ENCODE peak calls at places on chromosome 11, in four cellular contexts. P is colonic mucosa, L is PC-3, T is cardiac muscle cell. M is an unnamed sample.

GRCh38 chr11:133951484-133952198 is 5.1 kb downstream of the IGSF9B start:
- DNase-seq in L (peak; percentile 25), T (no peak), P (no peak), M (no peak)

GRCh38 chr11:34302046-34302921 is 55.5 kb downstream of the ABTB2 start:
- DNase-seq in T (peak; percentile 53), P (no peak), L (peak; percentile 84), M (no peak)

GRCh38 chr11:67280341-67280790 is 8.7 kb upstream of the ANKRD13D start:
- DNase-seq in P (no peak), T (no peak), L (no peak), M (peak; percentile 63)

GRCh38 chr11:16741473-16741872 is 3.0 kb downstream of the C11orf58 start:
- DNase-seq in P (no peak), L (no peak), T (no peak), M (no peak)

GRCh38 chr11:68584097-68584496 is 100.2 kb upstream of the GAL start:
- DNase-seq in T (peak; percentile 65), P (peak; percentile 42), L (peak; percentile 54), M (no peak)

GRCh38 chr11:11770274-11770673 is 71.5 kb upstream of the USP47 start:
- DNase-seq in P (no peak), L (no peak), T (no peak), M (no peak)

GRCh38 chr11:28675183-28675582 is 567.0 kb downstream of the METTL15 start:
- DNase-seq in L (no peak), T (no peak), P (no peak), M (no peak)

GRCh38 chr11:63841554-63841953 is 2.6 kb downstream of the MARK2 start:
- DNase-seq in P (no peak), T (no peak), L (peak; percentile 80), M (peak; percentile 78)

GRCh38 chr11:96257972-96258951 is 84.7 kb downstream of the MAML2 start:
- DNase-seq in L (no peak), P (no peak), T (no peak), M (no peak)

GRCh38 chr11:10473371-10473770 is 18.3 kb downstream of the AMPD3 start:
- DNase-seq in T (no peak), L (no peak), P (no peak), M (no peak)

GRCh38 chr11:59544869-59545178 is 33.5 kb downstream of the OR4D9 start:
- DNase-seq in L (no peak), T (no peak), P (no peak), M (no peak)

GRCh38 chr11:72626637-72626936 is 47.6 kb downstream of the PDE2A start:
- DNase-seq in T (no peak), P (no peak), L (no peak), M (no peak)

GRCh38 chr11:27319065-27319464 is 44.0 kb downstream of the CCDC34 start:
- DNase-seq in P (no peak), L (peak; percentile 50), T (no peak), M (no peak)

GRCh38 chr11:2987881-2988280 is 4.2 kb downstream of the NAP1L4 start:
- DNase-seq in L (no peak), T (no peak), P (no peak), M (no peak)

GRCh38 chr11:10540915-10541591 is at the start of gene RNF141:
- DNase-seq in L (peak; percentile 92), P (peak; percentile 98), T (peak; percentile 97), M (peak; percentile 99)

GRCh38 chr11:58928082-58928574 is 11.2 kb upstream of the GLYATL1 start:
- DNase-seq in P (no peak), T (no peak), L (no peak), M (no peak)

GRCh38 chr11:96279421-96280290 is 63.3 kb downstream of the MAML2 start:
- DNase-seq in T (no peak), L (peak; percentile 84), P (peak; percentile 46), M (no peak)

GRCh38 chr11:61829806-61830205 is 1.7 kb downstream of the FADS2 start:
- DNase-seq in L (no peak), P (no peak), T (no peak), M (no peak)

GRCh38 chr11:119376197-119376847 is 5.2 kb downstream of the USP2 start:
- DNase-seq in T (no peak), L (no peak), P (no peak), M (peak; percentile 62)

GRCh38 chr11:69641681-69642548 is 959 bp downstream of the CCND1 start:
- DNase-seq in T (no peak), L (peak; percentile 28), P (peak; percentile 26), M (no peak)

GRCh38 chr11:64994318-64994717 is 2.5 kb downstream of the BATF2 start:
- DNase-seq in T (no peak), P (no peak), L (no peak), M (no peak)

GRCh38 chr11:64998141-64998540 is 1.4 kb upstream of the BATF2 start:
- DNase-seq in P (peak; percentile 43), L (peak; percentile 31), T (no peak), M (no peak)

GRCh38 chr11:64996327-64996709 is 453 bp downstream of the BATF2 start:
- DNase-seq in T (no peak), P (no peak), L (no peak), M (no peak)

GRCh38 chr11:64998690-64999431 is 2.1 kb upstream of the BATF2 start:
- DNase-seq in P (peak; percentile 90), L (no peak), T (no peak), M (no peak)

GRCh38 chr11:64996710-64997380 is at the start of gene BATF2:
- DNase-seq in T (peak; percentile 76), P (peak; percentile 91), L (peak; percentile 61), M (peak; percentile 86)
- H3K4me3 ChIP-seq in T (no peak within 1 kb of the TSS), P (peak within 1 kb of the TSS; percentile 49), L (no peak within 1 kb of the TSS), M (peak within 1 kb of the TSS; percentile 34)

DNA sequence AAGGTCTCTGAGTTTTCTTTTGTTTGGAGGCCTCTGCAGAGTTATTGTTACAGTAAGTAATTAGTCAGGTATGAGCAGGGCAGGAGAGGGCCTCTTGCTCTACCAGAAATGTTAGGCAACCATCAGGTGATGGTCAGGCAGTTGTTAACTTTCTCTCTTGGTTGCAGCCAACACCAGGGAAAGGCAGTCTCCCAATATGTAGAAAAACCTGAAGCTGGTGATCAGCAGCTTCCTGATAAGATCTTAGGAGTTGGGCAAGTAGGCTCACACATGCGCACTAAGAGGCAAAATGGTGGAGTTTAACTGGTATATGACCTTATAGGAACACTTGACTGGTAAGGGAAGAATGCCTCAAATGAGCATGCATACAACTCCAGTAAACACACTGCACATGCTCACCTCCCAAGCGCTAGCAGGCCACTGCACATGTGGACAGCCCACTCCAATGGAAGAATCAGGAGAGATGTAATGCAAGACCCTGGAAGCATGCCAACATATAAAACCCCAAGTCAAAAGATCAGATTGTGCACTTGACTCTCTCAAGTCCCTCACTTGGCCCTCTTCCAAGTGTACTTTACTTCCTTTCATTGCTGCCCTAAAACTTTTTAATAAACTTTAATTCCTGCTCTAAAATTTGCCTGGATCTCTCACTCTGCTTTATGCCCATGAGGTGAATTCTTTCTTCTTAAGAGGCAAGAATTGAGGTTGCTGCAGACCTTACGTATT is 23.7 kb upstream of the SLC35F2 start:
- DNase-seq in L (peak; percentile 19), T (no peak), P (no peak), M (no peak)
- H3K9me3 ChIP-seq in L (no peaks in the 10 kb centered on the region), T (no peaks in the 10 kb centered on the region), P (no peaks in the 10 kb centered on the region), M (no peaks in the 10 kb centered on the region)

GRCh38 chr11:65934014-65934413 is 11.3 kb upstream of the TSGA10IP start:
- DNase-seq in P (no peak), T (no peak), L (no peak), M (no peak)

GRCh38 chr11:65931773-65932557 is 12.7 kb downstream of the DRAP1 start:
- DNase-seq in T (no peak), L (no peak), P (no peak), M (no peak)

GRCh38 chr11:65927904-65928397 is 8.7 kb downstream of the DRAP1 start:
- DNase-seq in T (no peak), L (no peak), P (peak; percentile 45), M (no peak)

GRCh38 chr11:65928667-65929066 is 9.4 kb downstream of the DRAP1 start:
- DNase-seq in L (no peak), P (no peak), T (no peak), M (no peak)

GRCh38 chr11:65932558-65932919 is 12.7 kb upstream of the TSGA10IP start:
- DNase-seq in P (no peak), L (peak; percentile 42), T (peak; percentile 36), M (no peak)
- TF ChIP-seq CTCF in P (no peak), L (no peak), T (no peak), M (no peak)

GRCh38 chr11:65352783-65353182 is 1.8 kb upstream of the TIGD3 start:
- DNase-seq in L (peak; percentile 58), P (no peak), T (no peak), M (no peak)

GRCh38 chr11:65354265-65355012 is at the start of gene TIGD3:
- DNase-seq in L (peak; percentile 98), T (peak; percentile 98), P (peak; percentile 99), M (peak; percentile 97)

GRCh38 chr11:65355013-65355775 is 643 bp downstream of the TIGD3 start:
- DNase-seq in P (peak; percentile 57), T (peak; percentile 53), L (peak; percentile 11), M (peak; percentile 89)

GRCh38 chr11:65353900-65354264 is 669 bp upstream of the TIGD3 start:
- DNase-seq in T (no peak), P (no peak), L (no peak), M (no peak)

GRCh38 chr11:65353376-65353775 is 1.2 kb upstream of the TIGD3 start:
- DNase-seq in L (no peak), T (no peak), P (no peak), M (no peak)
- H3K4me3 ChIP-seq in L (no peak overlapping the region), T (no peak overlapping the region), P (no peak overlapping the region), M (no peak overlapping the region)

GRCh38 chr11:48305923-48306322 is at the start of gene OR4S1:
- DNase-seq in T (no peak), L (no peak), P (no peak), M (no peak)
- H3K9me3 ChIP-seq in T (no peaks in the 10 kb centered on the region), L (no peaks in the 10 kb centered on the region), P (no peaks in the 10 kb centered on the region), M (no peaks in the 10 kb centered on the region)